ENCODE peak calls at places on chromosomes 2 and 18, in four cellular contexts. A is CD4-positive, alpha-beta T cell; H is neural progenitor cell; Y is esophagus muscularis mucosa. J is an unnamed sample.

GRCh38 chr2:133579295-133579694 is 11.0 kb upstream of the NCKAP5 start:
- DNase-seq in A (no peak), H (no peak), Y (no peak), J (no peak)

GRCh38 chr2:174874081-174874480 is 109.8 kb upstream of the CHRNA1 start:
- DNase-seq in A (no peak), Y (no peak), H (no peak), J (no peak)

GRCh38 chr2:171798156-171798815 is 95.8 kb downstream of the SLC25A12 start:
- DNase-seq in H (peak; percentile 82), A (no peak), Y (no peak), J (no peak)

GRCh38 chr2:229454934-229455631 is 184.0 kb upstream of the PID1 start:
- DNase-seq in H (no peak), A (no peak), Y (no peak), J (no peak)

GRCh38 chr18:74654637-74655036 is 57.0 kb downstream of the ZNF407 start:
- DNase-seq in H (no peak), A (no peak), Y (no peak), J (no peak)

GRCh38 chr2:134307334-134307733 is 53.5 kb downstream of the MGAT5 start:
- DNase-seq in H (no peak), A (no peak), Y (no peak), J (no peak)

GRCh38 chr2:84879595-84880394 is 1.1 kb downstream of the TRABD2A start:
- DNase-seq in Y (no peak), H (peak; percentile 68), A (no peak), J (no peak)

GRCh38 chr2:182766626-182767025 is 50.6 kb downstream of the DNAJC10 start:
- DNase-seq in A (no peak), H (no peak), Y (no peak), J (no peak)

GRCh38 chr18:3500016-3500415 is 50.0 kb downstream of the TGIF1 start:
- DNase-seq in H (no peak), A (no peak), Y (no peak), J (no peak)

GRCh38 chr2:86118130-86118529 is 12.1 kb downstream of the PTCD3 start:
- DNase-seq in Y (no peak), A (no peak), H (no peak), J (no peak)

GRCh38 chr18:79936641-79937040 is 14.8 kb downstream of the SLC66A2 start:
- DNase-seq in A (no peak), Y (no peak), H (no peak), J (no peak)

GRCh38 chr2:71494523-71495155 is 41.3 kb downstream of the DYSF start:
- DNase-seq in H (no peak), Y (no peak), A (no peak), J (no peak)

GRCh38 chr2:71496156-71496770 is 42.9 kb downstream of the DYSF start:
- DNase-seq in H (no peak), A (no peak), Y (no peak), J (no peak)

GRCh38 chr2:9244985-9245544 is 38.5 kb downstream of the ASAP2 start:
- DNase-seq in A (no peak), H (no peak), Y (no peak), J (no peak)

DNA sequence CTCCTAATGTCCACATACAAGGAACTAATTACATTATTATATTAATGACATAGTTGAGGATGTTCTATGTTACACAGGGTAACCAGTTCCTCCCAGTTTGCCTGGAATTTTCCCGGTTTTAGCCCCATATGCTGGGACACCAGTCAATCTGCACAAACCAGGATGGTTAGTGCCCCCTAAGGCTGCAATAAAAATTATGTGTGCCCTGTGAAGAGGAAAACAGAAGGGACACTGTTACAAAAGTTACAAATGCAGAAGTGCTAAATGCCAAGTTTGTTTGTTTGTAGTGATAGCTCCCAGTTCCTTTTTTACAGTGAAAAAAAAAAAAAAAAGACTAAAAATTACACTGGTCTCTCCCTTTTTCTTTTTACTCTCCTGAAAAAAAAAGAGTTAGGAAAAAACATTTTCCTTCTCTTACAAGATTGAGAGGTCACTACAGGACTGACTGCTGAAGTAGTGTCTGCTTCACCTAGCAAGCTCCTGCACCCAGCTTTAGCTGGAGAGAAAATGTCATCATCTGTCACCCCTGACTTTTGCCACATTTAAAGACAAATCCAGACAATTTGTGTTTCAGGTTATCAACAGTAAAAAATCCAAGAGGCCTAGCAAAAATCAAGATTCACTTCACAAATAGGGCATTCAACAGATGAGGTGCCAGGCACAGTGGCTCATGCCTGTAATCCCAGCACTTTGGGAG is 3.2 kb downstream of the ANKRD44 start:
- DNase-seq in Y (no peak), H (no peak), A (no peak), J (no peak)
- TF ChIP-seq CTCF in Y (no peak), H (no peak), A (no peak), J (no peak)

GRCh38 chr2:237180225-237180624 is 94.5 kb downstream of the COPS8 start:
- DNase-seq in H (no peak), A (no peak), Y (no peak), J (no peak)
- H3K27ac ChIP-seq in H (no peak overlapping the region), A (no peak overlapping the region), Y (no peak overlapping the region), J (no peak overlapping the region)

GRCh38 chr2:112764071-112765044 is at the start of gene CKAP2L:
- DNase-seq in Y (peak; percentile 98), H (peak; percentile 99), A (peak; percentile 93), J (peak; percentile 80)

GRCh38 chr2:112765251-112765650 is 842 bp upstream of the CKAP2L start:
- DNase-seq in Y (no peak), A (no peak), H (no peak), J (no peak)

GRCh38 chr2:112767693-112768380 is 3.4 kb upstream of the CKAP2L start:
- DNase-seq in H (no peak), A (no peak), Y (no peak), J (no peak)

GRCh38 chr2:112772322-112772721 is 7.9 kb upstream of the CKAP2L start:
- DNase-seq in H (no peak), Y (no peak), A (no peak), J (no peak)

DNA sequence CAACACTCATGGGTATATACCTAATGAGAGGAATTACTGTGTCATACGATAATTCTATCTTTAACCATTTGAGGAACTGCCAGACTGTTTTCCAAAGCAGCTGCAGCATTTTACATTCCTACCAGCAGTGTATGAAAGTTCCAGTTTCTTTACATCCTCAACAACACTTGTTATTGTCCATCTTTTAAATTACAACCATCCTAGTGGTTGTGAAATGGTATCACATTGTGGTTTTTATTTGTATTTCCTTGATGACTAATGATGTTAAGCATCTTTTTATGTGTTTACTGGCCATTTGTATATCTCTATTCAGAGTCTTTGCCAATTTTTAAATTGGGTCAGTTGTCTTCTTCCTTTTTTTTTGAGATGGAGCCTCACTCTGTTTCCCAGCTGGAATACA is 4.0 kb upstream of the CKAP2L start:
- DNase-seq in Y (no peak), A (no peak), H (no peak), J (no peak)
- TF ChIP-seq CTCF in Y (no peak), A (no peak), H (no peak), J (peak; percentile 27)

DNA sequence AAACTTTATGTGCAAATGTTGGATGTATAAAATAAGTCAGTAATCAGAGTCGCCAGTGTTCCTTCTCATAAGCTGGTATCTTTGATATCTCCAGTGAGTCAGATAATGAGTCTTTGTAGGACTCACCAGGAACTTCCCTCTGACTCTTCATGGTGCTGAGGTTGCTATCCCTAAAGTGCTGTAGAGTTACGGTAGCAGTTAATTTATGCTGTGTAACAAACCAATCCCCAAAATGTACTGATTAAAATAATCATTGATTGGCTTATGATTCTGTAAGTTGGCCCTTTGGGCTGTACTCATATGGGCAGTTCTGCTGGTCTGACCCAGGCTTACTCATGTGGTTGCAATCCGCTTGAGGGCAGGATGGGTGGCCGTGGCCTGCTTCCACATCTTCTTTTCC is 43.8 kb downstream of the MAIP1 start:
- DNase-seq in A (no peak), H (no peak), Y (peak; percentile 29), J (no peak)
- H3K27ac ChIP-seq in A (no peak overlapping the region), H (no peak overlapping the region), Y (no peak overlapping the region), J (no peak overlapping the region)

GRCh38 chr2:12303181-12304030 is 413.3 kb upstream of the TRIB2 start:
- DNase-seq in H (no peak), A (no peak), Y (no peak), J (no peak)
- TF ChIP-seq CTCF in H (no peak), A (no peak), Y (no peak), J (no peak)

GRCh38 chr18:55396979-55397378 is 191.0 kb downstream of the TCF4 start:
- DNase-seq in H (no peak), A (no peak), Y (no peak), J (no peak)

GRCh38 chr18:55400590-55401274 is 187.3 kb downstream of the TCF4 start:
- DNase-seq in H (no peak), Y (no peak), A (no peak), J (no peak)

GRCh38 chr18:55401275-55401620 is 186.7 kb downstream of the TCF4 start:
- DNase-seq in Y (no peak), A (no peak), H (no peak), J (no peak)

GRCh38 chr18:55396267-55396905 is 191.6 kb downstream of the TCF4 start:
- DNase-seq in H (no peak), Y (no peak), A (no peak), J (no peak)

GRCh38 chr18:55398858-55399257 is 189.1 kb downstream of the TCF4 start:
- DNase-seq in H (no peak), Y (no peak), A (no peak), J (no peak)
- H3K27ac ChIP-seq in H (no peak overlapping the region), Y (peak overlapping the region; percentile 33), A (no peak overlapping the region), J (peak overlapping the region; percentile 67)

GRCh38 chr18:11153096-11153495 is 3.7 kb upstream of the PIEZO2 start:
- DNase-seq in H (no peak), A (no peak), Y (no peak), J (no peak)

GRCh38 chr18:11150271-11150615 is 874 bp upstream of the PIEZO2 start:
- DNase-seq in Y (peak; percentile 66), A (no peak), H (peak; percentile 39), J (no peak)

GRCh38 chr18:11154983-11155759 is 5.8 kb upstream of the PIEZO2 start:
- DNase-seq in H (no peak), Y (peak; percentile 75), A (no peak), J (no peak)

GRCh38 chr18:11156977-11157376 is 7.6 kb upstream of the PIEZO2 start:
- DNase-seq in H (no peak), A (no peak), Y (no peak), J (no peak)

GRCh38 chr18:11154369-11154982 is 5.1 kb upstream of the PIEZO2 start:
- DNase-seq in H (peak; percentile 59), Y (peak; percentile 83), A (no peak), J (no peak)
- TF ChIP-seq CTCF in H (peak; percentile 72), Y (peak; percentile 45), A (no peak), J (peak; percentile 63)